ENCODE peak calls at places on chromosomes 6 and 20, in nine cellular contexts. One of them, this sample, is unnamed.

GRCh38 chr20:54063998-54064676 is 6.3 kb downstream of the BCAS1 start:
- DNase-seq in neural crest cell: no peak
- DNase-seq in fibroblast of villous mesenchyme: no peak
- DNase-seq in heart left ventricle: no peak
- DNase-seq in fibroblast of mammary gland: no peak
- DNase-seq in H1: no peak
- DNase-seq in kidney: no peak
- DNase-seq in dorsolateral prefrontal cortex: no peak
- DNase-seq in endothelial cell of umbilical vein: no peak
- DNase-seq in this sample: no peak

GRCh38 chr20:62850333-62850974 is 11.2 kb downstream of the TCFL5 start:
- DNase-seq in neural crest cell: no peak
- DNase-seq in fibroblast of villous mesenchyme: no peak
- DNase-seq in heart left ventricle: no peak
- DNase-seq in fibroblast of mammary gland: no peak
- DNase-seq in H1: no peak
- DNase-seq in kidney: no peak
- DNase-seq in dorsolateral prefrontal cortex: peak
- DNase-seq in endothelial cell of umbilical vein: no peak
- DNase-seq in this sample: no peak

GRCh38 chr6:163392533-163392932 is 22.0 kb upstream of the QKI start:
- DNase-seq in neural crest cell: no peak
- DNase-seq in fibroblast of villous mesenchyme: peak
- DNase-seq in heart left ventricle: peak
- DNase-seq in fibroblast of mammary gland: peak
- DNase-seq in H1: no peak
- DNase-seq in kidney: no peak
- DNase-seq in dorsolateral prefrontal cortex: no peak
- DNase-seq in endothelial cell of umbilical vein: peak
- DNase-seq in this sample: no peak

GRCh38 chr6:74814440-74814839 is 391.4 kb downstream of the COL12A1 start:
- DNase-seq in neural crest cell: no peak
- DNase-seq in fibroblast of villous mesenchyme: no peak
- DNase-seq in heart left ventricle: no peak
- DNase-seq in fibroblast of mammary gland: no peak
- DNase-seq in H1: no peak
- DNase-seq in kidney: no peak
- DNase-seq in dorsolateral prefrontal cortex: peak
- DNase-seq in endothelial cell of umbilical vein: no peak
- DNase-seq in this sample: no peak

GRCh38 chr6:19712012-19712688 is 125.0 kb upstream of the ID4 start:
- DNase-seq in neural crest cell: no peak
- DNase-seq in fibroblast of villous mesenchyme: no peak
- DNase-seq in heart left ventricle: no peak
- DNase-seq in fibroblast of mammary gland: no peak
- DNase-seq in H1: no peak
- DNase-seq in kidney: no peak
- DNase-seq in dorsolateral prefrontal cortex: no peak
- DNase-seq in endothelial cell of umbilical vein: no peak
- DNase-seq in this sample: no peak

GRCh38 chr6:130215526-130215925 is 7.2 kb downstream of the SAMD3 start:
- DNase-seq in neural crest cell: no peak
- DNase-seq in fibroblast of villous mesenchyme: no peak
- DNase-seq in heart left ventricle: no peak
- DNase-seq in fibroblast of mammary gland: no peak
- DNase-seq in H1: no peak
- DNase-seq in kidney: no peak
- DNase-seq in dorsolateral prefrontal cortex: no peak
- DNase-seq in endothelial cell of umbilical vein: no peak
- DNase-seq in this sample: no peak

GRCh38 chr20:3163099-3164042 is 3.7 kb upstream of the FASTKD5 start:
- DNase-seq in neural crest cell: no peak
- DNase-seq in fibroblast of villous mesenchyme: no peak
- DNase-seq in heart left ventricle: no peak
- DNase-seq in fibroblast of mammary gland: no peak
- DNase-seq in H1: no peak
- DNase-seq in kidney: no peak
- DNase-seq in dorsolateral prefrontal cortex: no peak
- DNase-seq in endothelial cell of umbilical vein: no peak
- DNase-seq in this sample: no peak

GRCh38 chr6:3260772-3261517 is 2.2 kb downstream of the PSMG4 start:
- DNase-seq in neural crest cell: no peak
- DNase-seq in fibroblast of villous mesenchyme: no peak
- DNase-seq in heart left ventricle: no peak
- DNase-seq in fibroblast of mammary gland: no peak
- DNase-seq in H1: no peak
- DNase-seq in kidney: peak
- DNase-seq in dorsolateral prefrontal cortex: no peak
- DNase-seq in endothelial cell of umbilical vein: no peak
- DNase-seq in this sample: no peak

GRCh38 chr20:41173791-41174341 is 36.5 kb downstream of the PLCG1 start:
- DNase-seq in neural crest cell: no peak
- DNase-seq in fibroblast of villous mesenchyme: no peak
- DNase-seq in heart left ventricle: peak
- DNase-seq in fibroblast of mammary gland: no peak
- DNase-seq in H1: peak
- DNase-seq in kidney: peak
- DNase-seq in dorsolateral prefrontal cortex: peak
- DNase-seq in endothelial cell of umbilical vein: no peak
- DNase-seq in this sample: no peak

GRCh38 chr6:52390361-52390727 is 28.4 kb downstream of the PAQR8 start:
- DNase-seq in neural crest cell: no peak
- DNase-seq in fibroblast of villous mesenchyme: peak
- DNase-seq in heart left ventricle: no peak
- DNase-seq in fibroblast of mammary gland: peak
- DNase-seq in H1: no peak
- DNase-seq in kidney: no peak
- DNase-seq in dorsolateral prefrontal cortex: no peak
- DNase-seq in endothelial cell of umbilical vein: peak
- DNase-seq in this sample: no peak

GRCh38 chr6:134238960-134239795 is 78.7 kb downstream of the SGK1 start:
- DNase-seq in neural crest cell: no peak
- DNase-seq in fibroblast of villous mesenchyme: no peak
- DNase-seq in heart left ventricle: peak
- DNase-seq in fibroblast of mammary gland: no peak
- DNase-seq in H1: no peak
- DNase-seq in kidney: no peak
- DNase-seq in dorsolateral prefrontal cortex: no peak
- DNase-seq in endothelial cell of umbilical vein: no peak
- DNase-seq in this sample: no peak

GRCh38 chr20:24987244-24987643 is 5.3 kb downstream of the APMAP start:
- DNase-seq in neural crest cell: no peak
- DNase-seq in fibroblast of villous mesenchyme: peak
- DNase-seq in heart left ventricle: no peak
- DNase-seq in fibroblast of mammary gland: peak
- DNase-seq in H1: no peak
- DNase-seq in kidney: peak
- DNase-seq in dorsolateral prefrontal cortex: peak
- DNase-seq in endothelial cell of umbilical vein: no peak
- DNase-seq in this sample: no peak

GRCh38 chr6:150788135-150788534 is 77.4 kb upstream of the MTHFD1L start:
- DNase-seq in neural crest cell: no peak
- DNase-seq in fibroblast of villous mesenchyme: no peak
- DNase-seq in heart left ventricle: no peak
- DNase-seq in fibroblast of mammary gland: no peak
- DNase-seq in H1: no peak
- DNase-seq in kidney: no peak
- DNase-seq in dorsolateral prefrontal cortex: no peak
- DNase-seq in endothelial cell of umbilical vein: no peak
- DNase-seq in this sample: no peak

GRCh38 chr6:32692019-32692418 is 25.6 kb upstream of the HLA-DQB1 start:
- DNase-seq in neural crest cell: no peak
- DNase-seq in fibroblast of villous mesenchyme: peak
- DNase-seq in heart left ventricle: no peak
- DNase-seq in fibroblast of mammary gland: no peak
- DNase-seq in H1: no peak
- DNase-seq in kidney: no peak
- DNase-seq in dorsolateral prefrontal cortex: no peak
- DNase-seq in endothelial cell of umbilical vein: peak
- DNase-seq in this sample: no peak

GRCh38 chr20:35004749-35005462 is 49.2 kb downstream of the MYH7B start:
- DNase-seq in neural crest cell: no peak
- DNase-seq in fibroblast of villous mesenchyme: no peak
- DNase-seq in heart left ventricle: no peak
- DNase-seq in fibroblast of mammary gland: no peak
- DNase-seq in H1: no peak
- DNase-seq in kidney: no peak
- DNase-seq in dorsolateral prefrontal cortex: peak
- DNase-seq in endothelial cell of umbilical vein: no peak
- DNase-seq in this sample: peak

GRCh38 chr20:22303523-22303922 is 280.8 kb downstream of the FOXA2 start:
- DNase-seq in neural crest cell: no peak
- DNase-seq in fibroblast of villous mesenchyme: no peak
- DNase-seq in heart left ventricle: no peak
- DNase-seq in fibroblast of mammary gland: peak
- DNase-seq in H1: no peak
- DNase-seq in kidney: no peak
- DNase-seq in dorsolateral prefrontal cortex: no peak
- DNase-seq in endothelial cell of umbilical vein: no peak
- DNase-seq in this sample: no peak
- TF ChIP-seq CTCF in neural crest cell: peak
- TF ChIP-seq CTCF in fibroblast of villous mesenchyme: no peak
- TF ChIP-seq CTCF in heart left ventricle: no peak
- TF ChIP-seq CTCF in fibroblast of mammary gland: peak
- TF ChIP-seq CTCF in H1: peak
- TF ChIP-seq CTCF in kidney: no peak
- TF ChIP-seq CTCF in dorsolateral prefrontal cortex: no peak
- TF ChIP-seq CTCF in endothelial cell of umbilical vein: no peak
- TF ChIP-seq CTCF in this sample: no peak

GRCh38 chr6:43796910-43797890 is 27.2 kb downstream of the VEGFA start:
- DNase-seq in neural crest cell: no peak
- DNase-seq in fibroblast of villous mesenchyme: no peak
- DNase-seq in heart left ventricle: no peak
- DNase-seq in fibroblast of mammary gland: no peak
- DNase-seq in H1: no peak
- DNase-seq in kidney: peak
- DNase-seq in dorsolateral prefrontal cortex: no peak
- DNase-seq in endothelial cell of umbilical vein: no peak
- DNase-seq in this sample: no peak
- TF ChIP-seq CTCF in neural crest cell: no peak
- TF ChIP-seq CTCF in fibroblast of villous mesenchyme: no peak
- TF ChIP-seq CTCF in heart left ventricle: no peak
- TF ChIP-seq CTCF in fibroblast of mammary gland: no peak
- TF ChIP-seq CTCF in H1: peak
- TF ChIP-seq CTCF in kidney: no peak
- TF ChIP-seq CTCF in dorsolateral prefrontal cortex: no peak
- TF ChIP-seq CTCF in endothelial cell of umbilical vein: no peak
- TF ChIP-seq CTCF in this sample: no peak

GRCh38 chr6:76347539-76347938 is 275.1 kb upstream of the IMPG1 start:
- DNase-seq in neural crest cell: no peak
- DNase-seq in fibroblast of villous mesenchyme: no peak
- DNase-seq in heart left ventricle: no peak
- DNase-seq in fibroblast of mammary gland: no peak
- DNase-seq in H1: no peak
- DNase-seq in kidney: no peak
- DNase-seq in dorsolateral prefrontal cortex: no peak
- DNase-seq in endothelial cell of umbilical vein: no peak
- DNase-seq in this sample: no peak

DNA sequence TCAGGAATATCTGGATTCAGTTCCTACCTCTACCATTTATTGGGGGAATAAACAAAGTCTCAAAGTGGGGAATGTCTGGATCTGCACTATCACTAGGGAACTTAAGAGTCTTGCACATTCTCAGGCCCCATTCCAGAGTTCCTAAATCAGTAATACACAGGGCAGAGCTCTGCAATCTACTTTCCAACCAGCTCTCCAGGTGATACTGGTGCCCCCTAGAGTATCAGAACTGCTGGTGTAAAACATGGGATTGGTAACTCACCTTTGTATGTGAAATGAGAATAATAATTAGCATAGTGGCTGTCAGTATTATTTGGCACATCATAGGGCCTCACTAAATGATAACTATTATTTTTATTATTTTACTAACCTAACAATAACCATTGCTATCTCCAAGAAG is 278.8 kb upstream of the IMPG1 start:
- DNase-seq in neural crest cell: no peak
- DNase-seq in fibroblast of villous mesenchyme: no peak
- DNase-seq in heart left ventricle: no peak
- DNase-seq in fibroblast of mammary gland: no peak
- DNase-seq in H1: no peak
- DNase-seq in kidney: no peak
- DNase-seq in dorsolateral prefrontal cortex: no peak
- DNase-seq in endothelial cell of umbilical vein: no peak
- DNase-seq in this sample: no peak
- TF ChIP-seq CTCF in neural crest cell: peak
- TF ChIP-seq CTCF in fibroblast of villous mesenchyme: no peak
- TF ChIP-seq CTCF in heart left ventricle: peak
- TF ChIP-seq CTCF in fibroblast of mammary gland: no peak
- TF ChIP-seq CTCF in H1: peak
- TF ChIP-seq CTCF in kidney: peak
- TF ChIP-seq CTCF in dorsolateral prefrontal cortex: no peak
- TF ChIP-seq CTCF in endothelial cell of umbilical vein: peak
- TF ChIP-seq CTCF in this sample: peak

DNA sequence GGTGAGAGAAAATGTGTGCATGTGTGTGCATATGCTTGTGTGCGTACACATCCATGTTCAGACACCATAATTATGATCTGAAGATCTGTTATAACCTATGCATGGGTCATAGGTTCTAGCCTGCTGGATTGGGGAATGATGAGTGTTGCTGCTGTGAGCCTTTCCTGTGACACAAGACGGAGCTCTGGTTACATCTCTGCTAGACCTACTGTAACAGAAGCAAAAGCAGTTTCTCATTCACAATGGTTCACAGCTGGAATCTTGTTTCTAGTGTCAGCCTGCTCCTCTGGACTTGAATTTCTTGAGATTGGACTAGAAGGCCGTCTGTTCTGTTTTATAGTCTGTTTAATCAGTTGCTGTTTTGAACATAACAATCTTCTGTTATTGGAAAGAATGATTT is 40.1 kb downstream of the DEFB114 start:
- DNase-seq in neural crest cell: no peak
- DNase-seq in fibroblast of villous mesenchyme: no peak
- DNase-seq in heart left ventricle: no peak
- DNase-seq in fibroblast of mammary gland: no peak
- DNase-seq in H1: no peak
- DNase-seq in kidney: no peak
- DNase-seq in dorsolateral prefrontal cortex: no peak
- DNase-seq in endothelial cell of umbilical vein: no peak
- DNase-seq in this sample: no peak
- TF ChIP-seq CTCF in neural crest cell: no peak
- TF ChIP-seq CTCF in fibroblast of villous mesenchyme: no peak
- TF ChIP-seq CTCF in heart left ventricle: no peak
- TF ChIP-seq CTCF in fibroblast of mammary gland: no peak
- TF ChIP-seq CTCF in H1: peak
- TF ChIP-seq CTCF in kidney: no peak
- TF ChIP-seq CTCF in dorsolateral prefrontal cortex: no peak
- TF ChIP-seq CTCF in endothelial cell of umbilical vein: no peak
- TF ChIP-seq CTCF in this sample: no peak

DNA sequence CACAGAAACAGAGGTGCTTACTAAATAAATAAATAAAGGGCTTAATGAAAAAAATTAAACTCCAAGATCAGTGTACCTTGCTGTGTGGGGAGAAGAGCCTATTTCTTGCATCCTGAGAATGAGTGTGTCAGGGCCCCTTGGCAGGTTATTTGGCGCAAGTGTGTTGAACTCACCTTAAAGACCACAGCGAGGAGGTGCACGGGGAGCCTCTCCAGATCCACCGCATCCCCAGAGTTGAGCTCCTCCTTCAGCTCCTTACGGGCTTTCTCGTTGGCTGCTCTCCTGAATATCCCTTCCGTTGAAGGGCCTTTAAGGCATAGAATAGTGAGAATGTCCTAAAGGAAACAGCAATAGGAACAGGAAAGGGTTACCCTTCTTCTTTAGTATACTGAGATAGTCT is 3.6 kb downstream of the TAGAP start:
- DNase-seq in neural crest cell: no peak
- DNase-seq in fibroblast of villous mesenchyme: no peak
- DNase-seq in heart left ventricle: no peak
- DNase-seq in fibroblast of mammary gland: no peak
- DNase-seq in H1: no peak
- DNase-seq in kidney: no peak
- DNase-seq in dorsolateral prefrontal cortex: no peak
- DNase-seq in endothelial cell of umbilical vein: no peak
- DNase-seq in this sample: no peak
- TF ChIP-seq CTCF in neural crest cell: no peak
- TF ChIP-seq CTCF in fibroblast of villous mesenchyme: no peak
- TF ChIP-seq CTCF in heart left ventricle: no peak
- TF ChIP-seq CTCF in fibroblast of mammary gland: no peak
- TF ChIP-seq CTCF in H1: no peak
- TF ChIP-seq CTCF in kidney: no peak
- TF ChIP-seq CTCF in dorsolateral prefrontal cortex: no peak
- TF ChIP-seq CTCF in endothelial cell of umbilical vein: no peak
- TF ChIP-seq CTCF in this sample: no peak